ENCODE peak calls at places on chromosomes 3 and 15, in four cellular contexts. G, Z, K and M are unnamed samples.

GRCh38 chr3:74135808-74136207 is 478.7 kb downstream of the CNTN3 start:
- DNase-seq in G (no peak), K (no peak), Z (no peak), M (no peak)

GRCh38 chr3:134366221-134366927 is 7.9 kb downstream of the AMOTL2 start:
- DNase-seq in K (no peak), Z (no peak), G (no peak), M (no peak)

GRCh38 chr3:178618197-178618596 is 82.0 kb downstream of the KCNMB2 start:
- DNase-seq in K (no peak), G (no peak), Z (no peak), M (no peak)

GRCh38 chr3:33360136-33360825 is 79.9 kb downstream of the UBP1 start:
- DNase-seq in Z (no peak), K (no peak), G (no peak), M (no peak)

GRCh38 chr3:188627652-188628051 is 473.7 kb downstream of the LPP start:
- DNase-seq in G (no peak), K (no peak), Z (no peak), M (no peak)

GRCh38 chr15:90358124-90359033 is 6.3 kb downstream of the ZNF774 start:
- DNase-seq in Z (no peak), K (no peak), G (no peak), M (no peak)

GRCh38 chr3:65689436-65689835 is 349.3 kb downstream of the MAGI1 start:
- DNase-seq in K (no peak), Z (no peak), G (no peak), M (no peak)

GRCh38 chr3:77345009-77345408 is 305.1 kb downstream of the ROBO2 start:
- DNase-seq in Z (no peak), G (no peak), K (no peak), M (no peak)

GRCh38 chr15:28075482-28076029 is 23.6 kb downstream of the OCA2 start:
- DNase-seq in Z (no peak), G (no peak), K (no peak), M (no peak)